ENCODE peak calls at places on chromosomes 6 and 20, in four cellular contexts. C is astrocyte; G is activated CD4-positive, CD25-positive, alpha-beta regulatory T cell treated with anti-CD3 and anti-CD28 coated beads, Interleukin-2, amount 50 U/mL, for 72 hours; T is PC-3. F is an unnamed sample.
A peak's percentile ranks its signal among the peaks of the same experiment; 100 is the strongest.

GRCh38 chr20:36624068-36624813 is 18.7 kb downstream of the RAB5IF start:
- DNase-seq in C (no peak), G (no peak), T (no peak), F (no peak)

GRCh38 chr6:52254731-52255378 is 10.6 kb upstream of the IL17F start:
- DNase-seq in C (no peak), G (no peak), T (no peak), F (no peak)

GRCh38 chr6:164882236-164882635 is 427.2 kb downstream of the C6orf118 start:
- DNase-seq in C (no peak), G (no peak), T (no peak), F (no peak)

GRCh38 chr6:101403566-101403965 is 10.1 kb downstream of the GRIK2 start:
- DNase-seq in C (no peak), G (no peak), T (no peak), F (no peak)

GRCh38 chr6:46438245-46438644 is 53.0 kb downstream of the RCAN2 start:
- DNase-seq in C (no peak), G (no peak), T (no peak), F (no peak)

GRCh38 chr6:167719920-167720319 is 106.8 kb upstream of the AFDN start:
- DNase-seq in C (no peak), G (no peak), T (no peak), F (no peak)

GRCh38 chr20:46694484-46694883 is 5.2 kb upstream of the TP53RK start:
- DNase-seq in C (no peak), G (no peak), T (peak; percentile 25), F (no peak)

GRCh38 chr6:98366406-98366805 is 468.0 kb upstream of the POU3F2 start:
- DNase-seq in C (no peak), G (no peak), T (no peak), F (no peak)

GRCh38 chr6:3226422-3227362 is 761 bp downstream of the TUBB2B start:
- DNase-seq in C (peak; percentile 57), G (no peak), T (no peak), F (no peak)

GRCh38 chr6:166614171-166614583 is 12.9 kb downstream of the RPS6KA2 start:
- DNase-seq in C (no peak), G (no peak), T (no peak), F (no peak)

GRCh38 chr20:57013221-57013620 is 253.2 kb downstream of the BMP7 start:
- DNase-seq in C (no peak), G (no peak), T (no peak), F (no peak)

GRCh38 chr6:11428895-11429294 is 108.7 kb upstream of the TMEM170B start:
- DNase-seq in C (peak; percentile 95), G (no peak), T (peak; percentile 47), F (no peak)

GRCh38 chr6:101117397-101118185 is 236.5 kb upstream of the ASCC3 start:
- DNase-seq in C (no peak), G (no peak), T (peak; percentile 58), F (no peak)

GRCh38 chr6:42316981-42317380 is 99.3 kb upstream of the MRPS10 start:
- DNase-seq in C (peak; percentile 65), G (no peak), T (peak; percentile 45), F (no peak)